ENCODE peak calls at places on chromosomes 11 and 22, in eight cellular contexts. J, Z, L, C, V, S, G and Q are unnamed samples.

GRCh38 chr11:68857037-68857586 is 15.4 kb upstream of the CPT1A start:
- DNase-seq in Z (no peak), S (no peak), J (no peak), C (no peak), G (no peak), L (no peak), V (no peak), Q (no peak)

GRCh38 chr11:61343792-61344745 is 11.0 kb downstream of the TKFC start:
- DNase-seq in S (no peak), V (no peak), J (no peak), C (no peak), G (no peak), L (no peak), Z (no peak), Q (no peak)

GRCh38 chr11:97754976-97755375 is 1265.8 kb upstream of the CNTN5 start:
- DNase-seq in V (no peak), L (no peak), J (peak), Z (peak), G (no peak), S (no peak), C (no peak), Q (no peak)

GRCh38 chr11:83191491-83191890 is 2.0 kb upstream of the ANKRD42 start:
- DNase-seq in L (no peak), V (no peak), S (no peak), G (no peak), C (no peak), J (no peak), Z (no peak), Q (no peak)

GRCh38 chr11:40166892-40167291 is 1292.6 kb downstream of the LRRC4C start:
- DNase-seq in C (no peak), S (no peak), J (no peak), L (no peak), V (no peak), G (no peak), Z (peak), Q (no peak)

GRCh38 chr11:22879615-22880014 is 19.3 kb upstream of the CCDC179 start:
- DNase-seq in Z (peak), V (no peak), J (no peak), G (no peak), L (no peak), C (no peak), S (peak), Q (no peak)

GRCh38 chr11:130208241-130209127 is 48.9 kb downstream of the ST14 start:
- DNase-seq in L (no peak), Z (no peak), G (no peak), J (no peak), S (no peak), V (peak), C (peak), Q (no peak)

GRCh38 chr22:45977003-45977395 is at the start of gene WNT7B:
- DNase-seq in L (no peak), V (peak), C (no peak), S (no peak), Z (no peak), J (no peak), G (no peak), Q (no peak)

GRCh38 chr11:123093686-123094085 is 31.8 kb upstream of the HSPA8 start:
- DNase-seq in Z (no peak), C (no peak), J (no peak), S (no peak), G (no peak), V (no peak), L (no peak), Q (no peak)

GRCh38 chr11:126282361-126282741 is 542 bp upstream of the TIRAP start:
- DNase-seq in J (peak), S (peak), V (no peak), C (peak), G (no peak), Z (peak), L (peak), Q (peak)

GRCh38 chr11:125433454-125434121 is 62.5 kb downstream of the FEZ1 start:
- DNase-seq in Z (peak), S (peak), V (peak), L (peak), C (no peak), J (peak), G (peak), Q (peak)

GRCh38 chr22:17910561-17911311 is 113.6 kb downstream of the MICAL3 start:
- DNase-seq in Z (peak), S (peak), G (no peak), C (peak), L (peak), J (peak), V (peak), Q (peak)